ENCODE peak calls at places on chromosomes 4 and X, in five cellular contexts. One of them, this sample, is unnamed. For H3K4me1 and H3K9me3, the result is how much of the 10 kb centered on the place peaks cover.

GRCh38 chrX:17042046-17042445 is 95.6 kb downstream of the REPS2 start:
- DNase-seq in IMR-90: no peak
- DNase-seq in mucosa of descending colon: no peak
- DNase-seq in MM.1S: no peak
- DNase-seq in heart left ventricle: no peak
- DNase-seq in this sample: no peak

GRCh38 chr4:186932631-186933150 is 209.0 kb upstream of the FAT1 start:
- DNase-seq in heart left ventricle: no peak
- DNase-seq in mucosa of descending colon: no peak
- DNase-seq in IMR-90: peak
- DNase-seq in MM.1S: no peak
- DNase-seq in this sample: no peak

GRCh38 chrX:22698151-22698550 is 301.6 kb upstream of the DDX53 start:
- DNase-seq in mucosa of descending colon: no peak
- DNase-seq in MM.1S: no peak
- DNase-seq in IMR-90: no peak
- DNase-seq in heart left ventricle: no peak
- DNase-seq in this sample: no peak

GRCh38 chrX:140440891-140441290 is 64.0 kb downstream of the SOX3 start:
- DNase-seq in heart left ventricle: no peak
- DNase-seq in IMR-90: peak
- DNase-seq in MM.1S: no peak
- DNase-seq in mucosa of descending colon: peak
- DNase-seq in this sample: no peak

GRCh38 chr4:173413043-173413442 is 14.1 kb upstream of the SCRG1 start:
- DNase-seq in heart left ventricle: no peak
- DNase-seq in IMR-90: peak
- DNase-seq in mucosa of descending colon: no peak
- DNase-seq in MM.1S: no peak
- DNase-seq in this sample: no peak

GRCh38 chr4:90641856-90642599 is 514.8 kb downstream of the CCSER1 start:
- DNase-seq in IMR-90: no peak
- DNase-seq in MM.1S: no peak
- DNase-seq in heart left ventricle: no peak
- DNase-seq in mucosa of descending colon: no peak
- DNase-seq in this sample: no peak

GRCh38 chrX:96183843-96184242 is 500.8 kb upstream of the DIAPH2 start:
- DNase-seq in IMR-90: peak
- DNase-seq in mucosa of descending colon: no peak
- DNase-seq in MM.1S: peak
- DNase-seq in heart left ventricle: no peak
- DNase-seq in this sample: no peak

GRCh38 chr4:2545321-2546013 is 9.0 kb downstream of the FAM193A start:
- DNase-seq in MM.1S: no peak
- DNase-seq in mucosa of descending colon: no peak
- DNase-seq in IMR-90: peak
- DNase-seq in heart left ventricle: no peak
- DNase-seq in this sample: no peak

GRCh38 chr4:181760560-181760959 is 482.6 kb upstream of the TENM3 start:
- DNase-seq in mucosa of descending colon: no peak
- DNase-seq in IMR-90: no peak
- DNase-seq in heart left ventricle: no peak
- DNase-seq in MM.1S: no peak
- DNase-seq in this sample: no peak

GRCh38 chr4:82957045-82957444 is 53.6 kb downstream of the LIN54 start:
- DNase-seq in IMR-90: no peak
- DNase-seq in mucosa of descending colon: no peak
- DNase-seq in heart left ventricle: no peak
- DNase-seq in MM.1S: peak
- DNase-seq in this sample: no peak

DNA sequence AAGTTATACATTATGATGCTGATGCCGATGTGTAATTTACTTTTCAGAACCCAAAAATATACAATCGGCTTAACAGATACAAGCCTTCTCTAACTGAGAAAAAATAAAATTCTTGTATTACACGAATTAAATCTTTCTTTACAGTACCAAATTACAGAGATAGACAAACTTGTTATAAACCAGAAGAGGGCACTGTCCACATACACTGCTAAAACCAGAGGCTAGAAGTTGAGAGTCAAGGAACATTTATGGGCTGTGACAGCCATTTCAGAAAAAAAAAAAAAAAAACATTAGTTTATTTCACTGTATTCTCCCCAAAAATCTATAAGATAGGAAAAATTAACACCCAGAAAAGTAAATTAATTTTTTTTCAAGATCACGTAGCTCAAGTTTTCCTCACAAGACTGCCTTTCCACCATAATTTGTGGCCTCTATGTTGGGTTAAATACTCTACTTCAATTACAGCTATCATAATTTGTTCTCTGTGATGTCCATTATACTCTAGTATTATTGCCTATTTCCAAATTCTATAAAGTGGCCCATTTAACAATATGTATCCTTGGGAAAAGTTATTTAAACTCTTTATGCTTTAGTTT is 12.0 kb downstream of the EREG start:
- DNase-seq in MM.1S: peak
- DNase-seq in mucosa of descending colon: peak
- DNase-seq in heart left ventricle: no peak
- DNase-seq in IMR-90: peak
- DNase-seq in this sample: no peak
- TF ChIP-seq CTCF in MM.1S: peak
- TF ChIP-seq CTCF in mucosa of descending colon: peak
- TF ChIP-seq CTCF in heart left ventricle: peak
- TF ChIP-seq CTCF in IMR-90: peak
- TF ChIP-seq CTCF in this sample: peak

GRCh38 chr4:24550773-24551172 is 33.6 kb downstream of the DHX15 start:
- DNase-seq in MM.1S: no peak
- DNase-seq in heart left ventricle: no peak
- DNase-seq in IMR-90: no peak
- DNase-seq in mucosa of descending colon: no peak
- DNase-seq in this sample: no peak
- H3K4me1 ChIP-seq in MM.1S: under half
- H3K4me1 ChIP-seq in heart left ventricle: under half
- H3K4me1 ChIP-seq in IMR-90: under half
- H3K4me1 ChIP-seq in mucosa of descending colon: under half
- H3K4me1 ChIP-seq in this sample: under half

DNA sequence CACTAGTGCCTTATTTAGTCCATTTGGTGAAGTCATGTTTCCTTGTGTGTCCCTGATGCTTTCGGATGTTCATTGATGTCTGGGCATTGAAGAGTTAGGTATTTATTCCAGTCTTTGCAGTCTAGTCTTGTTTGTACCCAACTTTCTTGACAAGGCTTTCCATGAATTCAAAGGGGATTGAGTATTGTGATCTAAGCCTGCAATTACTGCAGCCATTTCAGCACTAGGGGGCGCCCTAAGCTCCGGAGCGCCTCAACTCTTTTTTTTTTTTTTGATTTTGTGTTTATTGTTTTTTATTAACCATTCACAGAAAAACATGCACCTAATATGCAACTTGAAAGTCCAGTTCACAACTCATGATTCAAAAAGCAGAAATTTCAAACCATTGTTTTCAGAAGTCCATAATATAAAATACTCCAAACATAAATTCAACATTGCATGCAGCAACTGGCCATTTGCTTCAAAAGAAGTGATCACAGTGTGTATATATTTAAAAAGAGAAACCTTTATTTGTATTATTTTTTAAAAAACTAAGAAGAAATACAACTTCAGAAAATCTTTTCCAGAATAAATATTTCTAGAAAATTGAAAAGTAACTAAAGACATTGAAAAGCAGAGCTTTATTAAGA is 59.2 kb downstream of the PTPN13 start:
- DNase-seq in IMR-90: no peak
- DNase-seq in heart left ventricle: no peak
- DNase-seq in MM.1S: no peak
- DNase-seq in mucosa of descending colon: peak
- DNase-seq in this sample: no peak
- H3K9me3 ChIP-seq in IMR-90: under half
- H3K9me3 ChIP-seq in heart left ventricle: half or more
- H3K9me3 ChIP-seq in MM.1S: under half
- H3K9me3 ChIP-seq in mucosa of descending colon: under half
- H3K9me3 ChIP-seq in this sample: under half

GRCh38 chr4:169253087-169253675 is 17.6 kb downstream of the SH3RF1 start:
- DNase-seq in heart left ventricle: no peak
- DNase-seq in IMR-90: no peak
- DNase-seq in mucosa of descending colon: no peak
- DNase-seq in MM.1S: no peak
- DNase-seq in this sample: no peak
- TF ChIP-seq CTCF in heart left ventricle: no peak
- TF ChIP-seq CTCF in IMR-90: no peak
- TF ChIP-seq CTCF in mucosa of descending colon: no peak
- TF ChIP-seq CTCF in MM.1S: no peak
- TF ChIP-seq CTCF in this sample: no peak

GRCh38 chr4:159174645-159175147 is 71.8 kb downstream of the RAPGEF2 start:
- DNase-seq in MM.1S: no peak
- DNase-seq in IMR-90: peak
- DNase-seq in mucosa of descending colon: no peak
- DNase-seq in heart left ventricle: no peak
- DNase-seq in this sample: no peak
- H3K4me1 ChIP-seq in MM.1S: under half
- H3K4me1 ChIP-seq in IMR-90: under half
- H3K4me1 ChIP-seq in mucosa of descending colon: under half
- H3K4me1 ChIP-seq in heart left ventricle: half or more
- H3K4me1 ChIP-seq in this sample: under half

GRCh38 chr4:142406917-142407501 is 439.1 kb downstream of the INPP4B start:
- DNase-seq in MM.1S: no peak
- DNase-seq in mucosa of descending colon: no peak
- DNase-seq in heart left ventricle: no peak
- DNase-seq in IMR-90: no peak
- DNase-seq in this sample: no peak

GRCh38 chr4:142408003-142408441 is 438.1 kb downstream of the INPP4B start:
- DNase-seq in mucosa of descending colon: no peak
- DNase-seq in heart left ventricle: no peak
- DNase-seq in MM.1S: no peak
- DNase-seq in IMR-90: no peak
- DNase-seq in this sample: no peak

GRCh38 chr4:142406051-142406549 is 440.0 kb downstream of the INPP4B start:
- DNase-seq in IMR-90: no peak
- DNase-seq in mucosa of descending colon: no peak
- DNase-seq in heart left ventricle: no peak
- DNase-seq in MM.1S: peak
- DNase-seq in this sample: no peak

GRCh38 chr4:142405021-142405991 is 440.8 kb downstream of the INPP4B start:
- DNase-seq in mucosa of descending colon: peak
- DNase-seq in IMR-90: peak
- DNase-seq in MM.1S: peak
- DNase-seq in heart left ventricle: peak
- DNase-seq in this sample: peak

GRCh38 chr4:142407569-142407968 is 438.5 kb downstream of the INPP4B start:
- DNase-seq in IMR-90: no peak
- DNase-seq in mucosa of descending colon: no peak
- DNase-seq in heart left ventricle: no peak
- DNase-seq in MM.1S: no peak
- DNase-seq in this sample: no peak
- H3K9me3 ChIP-seq in IMR-90: under half
- H3K9me3 ChIP-seq in mucosa of descending colon: under half
- H3K9me3 ChIP-seq in heart left ventricle: under half
- H3K9me3 ChIP-seq in MM.1S: under half
- H3K9me3 ChIP-seq in this sample: under half

DNA sequence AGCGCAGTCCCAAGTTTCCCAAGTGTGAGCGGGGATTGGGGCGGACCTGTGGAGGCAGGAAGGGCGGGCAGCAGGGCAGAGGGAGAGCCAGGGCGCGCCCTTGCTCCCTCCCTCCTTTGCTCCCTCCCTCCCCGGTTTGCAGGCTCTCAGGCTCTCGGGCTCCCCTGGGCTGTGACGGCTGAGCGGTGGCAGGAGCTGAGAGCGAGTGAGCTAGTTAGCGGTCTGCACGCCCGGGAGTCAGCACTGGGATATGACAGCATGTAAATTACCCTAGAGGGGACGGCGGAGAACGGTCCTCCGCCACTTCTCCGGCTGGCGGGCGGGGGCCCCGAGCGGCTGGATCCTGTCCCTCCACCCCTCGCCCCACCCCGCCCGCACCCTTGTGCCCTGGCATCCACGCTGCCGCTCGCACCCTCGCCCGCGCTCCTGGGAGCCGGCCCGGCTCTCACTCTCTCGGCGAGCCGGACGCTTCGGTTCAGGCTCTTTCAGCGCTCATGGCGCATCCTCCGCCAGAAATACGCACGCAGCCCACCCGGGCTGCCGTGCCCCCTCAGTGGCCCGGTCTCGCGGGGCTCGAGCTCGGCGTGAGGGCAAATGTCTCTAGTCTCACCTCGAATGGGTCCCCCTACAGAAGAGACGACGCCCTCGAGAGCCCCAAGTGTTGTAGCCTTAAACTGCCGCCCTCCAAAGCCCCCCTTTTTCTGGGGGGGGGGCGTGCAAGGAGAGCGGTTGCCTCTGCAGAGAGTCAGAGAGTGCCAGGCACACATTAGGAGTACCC is at the start of gene TSC22D3:
- DNase-seq in IMR-90: peak
- DNase-seq in heart left ventricle: peak
- DNase-seq in MM.1S: peak
- DNase-seq in mucosa of descending colon: peak
- DNase-seq in this sample: peak
- TF ChIP-seq CTCF in IMR-90: peak
- TF ChIP-seq CTCF in heart left ventricle: peak
- TF ChIP-seq CTCF in MM.1S: no peak
- TF ChIP-seq CTCF in mucosa of descending colon: no peak
- TF ChIP-seq CTCF in this sample: peak

This sample was measured in right lobe of liver.